ENCODE peak calls at places on chromosome 12, in seven cellular contexts. One of them, this sample, is unnamed.
A peak's percentile ranks its signal among the peaks of the same experiment; 100 is the strongest.

GRCh38 chr12:34294137-34294536 is 271.8 kb downstream of the ALG10 start:
- DNase-seq in neural progenitor cell: no peak
- DNase-seq in stomach: no peak
- DNase-seq in A673: no peak
- DNase-seq in HCT116: no peak
- DNase-seq in lower lobe of right lung: no peak
- DNase-seq in psoas muscle: no peak
- DNase-seq in this sample: no peak

GRCh38 chr12:28409892-28410291 is 219.6 kb downstream of the CCDC91 start:
- DNase-seq in neural progenitor cell: no peak
- DNase-seq in lower lobe of right lung: no peak
- DNase-seq in HCT116: no peak
- DNase-seq in psoas muscle: no peak
- DNase-seq in A673: no peak
- DNase-seq in stomach: no peak
- DNase-seq in this sample: no peak

GRCh38 chr12:60475825-60476224 is 880.0 kb downstream of the SLC16A7 start:
- DNase-seq in lower lobe of right lung: no peak
- DNase-seq in neural progenitor cell: no peak
- DNase-seq in HCT116: no peak
- DNase-seq in A673: no peak
- DNase-seq in stomach: no peak
- DNase-seq in psoas muscle: no peak
- DNase-seq in this sample: no peak

GRCh38 chr12:20220339-20220738 is 148.0 kb upstream of the PDE3A start:
- DNase-seq in A673: peak; percentile 75
- DNase-seq in HCT116: peak; percentile 36
- DNase-seq in lower lobe of right lung: no peak
- DNase-seq in stomach: no peak
- DNase-seq in psoas muscle: no peak
- DNase-seq in neural progenitor cell: peak; percentile 27
- DNase-seq in this sample: no peak

GRCh38 chr12:102167821-102168605 is 29.6 kb downstream of the PMCH start:
- DNase-seq in neural progenitor cell: no peak
- DNase-seq in A673: no peak
- DNase-seq in HCT116: no peak
- DNase-seq in lower lobe of right lung: no peak
- DNase-seq in psoas muscle: no peak
- DNase-seq in stomach: no peak
- DNase-seq in this sample: no peak

GRCh38 chr12:91432079-91432478 is 249.5 kb upstream of the DCN start:
- DNase-seq in stomach: no peak
- DNase-seq in lower lobe of right lung: no peak
- DNase-seq in A673: no peak
- DNase-seq in neural progenitor cell: peak; percentile 60
- DNase-seq in psoas muscle: no peak
- DNase-seq in HCT116: no peak
- DNase-seq in this sample: peak; percentile 63

GRCh38 chr12:112595415-112595814 is 176.7 kb downstream of the PTPN11 start:
- DNase-seq in neural progenitor cell: no peak
- DNase-seq in A673: no peak
- DNase-seq in HCT116: no peak
- DNase-seq in psoas muscle: no peak
- DNase-seq in lower lobe of right lung: no peak
- DNase-seq in stomach: no peak
- DNase-seq in this sample: no peak

GRCh38 chr12:80441921-80442320 is 2.1 kb upstream of the PTPRQ start:
- DNase-seq in stomach: no peak
- DNase-seq in HCT116: no peak
- DNase-seq in lower lobe of right lung: no peak
- DNase-seq in A673: no peak
- DNase-seq in neural progenitor cell: no peak
- DNase-seq in psoas muscle: no peak
- DNase-seq in this sample: no peak

GRCh38 chr12:15738438-15739015 is 50.7 kb downstream of the EPS8 start:
- DNase-seq in neural progenitor cell: no peak
- DNase-seq in lower lobe of right lung: no peak
- DNase-seq in psoas muscle: no peak
- DNase-seq in A673: no peak
- DNase-seq in stomach: no peak
- DNase-seq in HCT116: no peak
- DNase-seq in this sample: no peak

GRCh38 chr12:17802657-17803641 is 287.0 kb downstream of the RERGL start:
- DNase-seq in HCT116: no peak
- DNase-seq in stomach: no peak
- DNase-seq in lower lobe of right lung: no peak
- DNase-seq in A673: no peak
- DNase-seq in neural progenitor cell: no peak
- DNase-seq in psoas muscle: no peak
- DNase-seq in this sample: no peak

GRCh38 chr12:11657511-11657910 is 8.0 kb downstream of the ETV6 start:
- DNase-seq in stomach: no peak
- DNase-seq in HCT116: no peak
- DNase-seq in A673: peak; percentile 67
- DNase-seq in lower lobe of right lung: no peak
- DNase-seq in psoas muscle: no peak
- DNase-seq in neural progenitor cell: no peak
- DNase-seq in this sample: no peak

GRCh38 chr12:23099104-23099503 is 474.1 kb downstream of the ETNK1 start:
- DNase-seq in stomach: no peak
- DNase-seq in neural progenitor cell: peak; percentile 14
- DNase-seq in HCT116: no peak
- DNase-seq in A673: no peak
- DNase-seq in lower lobe of right lung: no peak
- DNase-seq in psoas muscle: no peak
- DNase-seq in this sample: no peak

GRCh38 chr12:120801146-120801545 is 75.5 kb downstream of the ACADS start:
- DNase-seq in neural progenitor cell: no peak
- DNase-seq in A673: no peak
- DNase-seq in psoas muscle: no peak
- DNase-seq in HCT116: no peak
- DNase-seq in stomach: no peak
- DNase-seq in lower lobe of right lung: no peak
- DNase-seq in this sample: no peak

GRCh38 chr12:57936513-57936883 is 4.9 kb upstream of the ATP23 start:
- DNase-seq in lower lobe of right lung: no peak
- DNase-seq in psoas muscle: no peak
- DNase-seq in neural progenitor cell: no peak
- DNase-seq in HCT116: no peak
- DNase-seq in stomach: no peak
- DNase-seq in A673: no peak
- DNase-seq in this sample: no peak

GRCh38 chr12:58566599-58566998 is 353.7 kb downstream of the LRIG3 start:
- DNase-seq in A673: no peak
- DNase-seq in stomach: no peak
- DNase-seq in lower lobe of right lung: no peak
- DNase-seq in psoas muscle: no peak
- DNase-seq in neural progenitor cell: no peak
- DNase-seq in HCT116: no peak
- DNase-seq in this sample: no peak

GRCh38 chr12:113819495-113819894 is 146.6 kb downstream of the RBM19 start:
- DNase-seq in stomach: no peak
- DNase-seq in lower lobe of right lung: no peak
- DNase-seq in A673: no peak
- DNase-seq in HCT116: no peak
- DNase-seq in psoas muscle: no peak
- DNase-seq in neural progenitor cell: peak; percentile 51
- DNase-seq in this sample: no peak

GRCh38 chr12:112755507-112755906 is 36.0 kb upstream of the RPH3A start:
- DNase-seq in stomach: no peak
- DNase-seq in lower lobe of right lung: no peak
- DNase-seq in neural progenitor cell: no peak
- DNase-seq in psoas muscle: no peak
- DNase-seq in HCT116: no peak
- DNase-seq in A673: no peak
- DNase-seq in this sample: no peak

GRCh38 chr12:84730561-84731162 is 181.9 kb downstream of the SLC6A15 start:
- DNase-seq in A673: no peak
- DNase-seq in neural progenitor cell: peak; percentile 41
- DNase-seq in lower lobe of right lung: no peak
- DNase-seq in psoas muscle: no peak
- DNase-seq in HCT116: no peak
- DNase-seq in stomach: no peak
- DNase-seq in this sample: no peak

GRCh38 chr12:1816730-1817094 is 3.7 kb upstream of the LRTM2 start:
- DNase-seq in A673: no peak
- DNase-seq in lower lobe of right lung: no peak
- DNase-seq in neural progenitor cell: no peak
- DNase-seq in psoas muscle: no peak
- DNase-seq in HCT116: no peak
- DNase-seq in stomach: no peak
- DNase-seq in this sample: no peak

GRCh38 chr12:1819050-1819449 is 1.3 kb upstream of the LRTM2 start:
- DNase-seq in HCT116: no peak
- DNase-seq in lower lobe of right lung: no peak
- DNase-seq in neural progenitor cell: no peak
- DNase-seq in stomach: no peak
- DNase-seq in psoas muscle: no peak
- DNase-seq in A673: no peak
- DNase-seq in this sample: no peak

GRCh38 chr12:1815108-1815507 is 5.3 kb upstream of the LRTM2 start:
- DNase-seq in A673: no peak
- DNase-seq in psoas muscle: no peak
- DNase-seq in lower lobe of right lung: no peak
- DNase-seq in HCT116: no peak
- DNase-seq in stomach: no peak
- DNase-seq in neural progenitor cell: no peak
- DNase-seq in this sample: no peak

GRCh38 chr12:1814266-1814665 is 6.1 kb upstream of the LRTM2 start:
- DNase-seq in stomach: no peak
- DNase-seq in psoas muscle: no peak
- DNase-seq in HCT116: no peak
- DNase-seq in neural progenitor cell: no peak
- DNase-seq in A673: no peak
- DNase-seq in lower lobe of right lung: no peak
- DNase-seq in this sample: no peak

GRCh38 chr12:1815814-1816729 is 4.3 kb upstream of the LRTM2 start:
- DNase-seq in neural progenitor cell: no peak
- DNase-seq in stomach: no peak
- DNase-seq in A673: no peak
- DNase-seq in psoas muscle: no peak
- DNase-seq in lower lobe of right lung: no peak
- DNase-seq in HCT116: no peak
- DNase-seq in this sample: no peak
- H3K4me1 ChIP-seq in neural progenitor cell: peaks cover 12% of the 10 kb centered on the region
- H3K4me1 ChIP-seq in stomach: peaks cover 9% of the 10 kb centered on the region
- H3K4me1 ChIP-seq in A673: no peaks in the 10 kb centered on the region
- H3K4me1 ChIP-seq in psoas muscle: no peaks in the 10 kb centered on the region
- H3K4me1 ChIP-seq in lower lobe of right lung: peaks cover 13% of the 10 kb centered on the region
- H3K4me1 ChIP-seq in HCT116: no peaks in the 10 kb centered on the region
- H3K4me1 ChIP-seq in this sample: no peaks in the 10 kb centered on the region

DNA sequence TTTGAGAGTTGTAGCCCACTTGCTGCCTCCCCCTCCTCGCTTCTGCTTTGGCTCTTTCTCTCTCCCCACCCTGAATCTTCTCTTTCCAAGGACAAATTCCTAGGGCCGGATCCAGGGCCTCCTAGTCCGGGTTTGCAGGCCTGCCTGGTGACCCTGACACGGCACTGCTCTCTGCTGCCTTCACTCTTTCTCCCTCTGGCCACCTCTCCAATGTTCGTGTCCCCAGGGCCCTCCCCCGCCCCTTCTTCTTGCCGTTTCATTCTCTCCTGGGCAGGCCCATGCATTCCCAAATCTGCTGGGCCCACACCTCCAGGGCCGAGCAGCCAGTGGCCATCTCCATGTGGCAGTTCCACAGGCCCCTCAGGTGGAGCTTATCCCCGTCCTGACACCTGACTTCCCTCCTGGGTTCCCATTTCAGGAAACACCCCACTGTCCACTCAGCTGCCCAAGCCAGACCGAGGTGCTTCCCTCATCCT is 34.0 kb upstream of the CORO1C start:
- DNase-seq in psoas muscle: peak; percentile 7
- DNase-seq in A673: no peak
- DNase-seq in lower lobe of right lung: no peak
- DNase-seq in HCT116: no peak
- DNase-seq in neural progenitor cell: no peak
- DNase-seq in stomach: no peak
- DNase-seq in this sample: no peak
- H3K4me1 ChIP-seq in psoas muscle: no peaks in the 10 kb centered on the region
- H3K4me1 ChIP-seq in A673: peaks cover 4% of the 10 kb centered on the region
- H3K4me1 ChIP-seq in lower lobe of right lung: peaks cover 10% of the 10 kb centered on the region
- H3K4me1 ChIP-seq in HCT116: peaks cover 13% of the 10 kb centered on the region
- H3K4me1 ChIP-seq in neural progenitor cell: no peaks in the 10 kb centered on the region
- H3K4me1 ChIP-seq in stomach: peaks cover 19% of the 10 kb centered on the region
- H3K4me1 ChIP-seq in this sample: no peaks in the 10 kb centered on the region

DNA sequence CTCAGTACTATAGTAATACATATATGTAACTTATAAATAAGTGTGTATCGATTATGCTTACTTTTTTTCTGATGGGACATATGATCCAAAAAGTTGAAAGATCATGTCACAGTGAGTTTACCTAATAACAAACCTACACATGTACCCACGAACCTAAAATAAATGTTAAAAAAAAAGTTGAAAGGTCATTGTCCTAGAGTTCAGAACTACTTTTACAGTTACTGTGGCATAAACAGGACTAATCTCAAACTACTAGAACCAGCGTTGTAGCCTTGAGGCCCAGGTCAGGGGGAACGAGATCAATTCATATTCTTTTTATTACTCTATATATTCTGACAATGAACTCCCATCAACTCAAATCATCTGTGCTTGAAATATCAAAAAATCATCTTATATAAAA is 81.8 kb downstream of the ITPR2 start:
- DNase-seq in stomach: no peak
- DNase-seq in lower lobe of right lung: no peak
- DNase-seq in A673: no peak
- DNase-seq in psoas muscle: no peak
- DNase-seq in HCT116: no peak
- DNase-seq in neural progenitor cell: no peak
- DNase-seq in this sample: no peak
- H3K4me1 ChIP-seq in stomach: peaks cover 7% of the 10 kb centered on the region
- H3K4me1 ChIP-seq in lower lobe of right lung: peaks cover 16% of the 10 kb centered on the region
- H3K4me1 ChIP-seq in A673: peaks cover 36% of the 10 kb centered on the region
- H3K4me1 ChIP-seq in psoas muscle: peaks cover 12% of the 10 kb centered on the region
- H3K4me1 ChIP-seq in HCT116: peaks cover 24% of the 10 kb centered on the region
- H3K4me1 ChIP-seq in neural progenitor cell: no peaks in the 10 kb centered on the region
- H3K4me1 ChIP-seq in this sample: peaks cover 36% of the 10 kb centered on the region

DNA sequence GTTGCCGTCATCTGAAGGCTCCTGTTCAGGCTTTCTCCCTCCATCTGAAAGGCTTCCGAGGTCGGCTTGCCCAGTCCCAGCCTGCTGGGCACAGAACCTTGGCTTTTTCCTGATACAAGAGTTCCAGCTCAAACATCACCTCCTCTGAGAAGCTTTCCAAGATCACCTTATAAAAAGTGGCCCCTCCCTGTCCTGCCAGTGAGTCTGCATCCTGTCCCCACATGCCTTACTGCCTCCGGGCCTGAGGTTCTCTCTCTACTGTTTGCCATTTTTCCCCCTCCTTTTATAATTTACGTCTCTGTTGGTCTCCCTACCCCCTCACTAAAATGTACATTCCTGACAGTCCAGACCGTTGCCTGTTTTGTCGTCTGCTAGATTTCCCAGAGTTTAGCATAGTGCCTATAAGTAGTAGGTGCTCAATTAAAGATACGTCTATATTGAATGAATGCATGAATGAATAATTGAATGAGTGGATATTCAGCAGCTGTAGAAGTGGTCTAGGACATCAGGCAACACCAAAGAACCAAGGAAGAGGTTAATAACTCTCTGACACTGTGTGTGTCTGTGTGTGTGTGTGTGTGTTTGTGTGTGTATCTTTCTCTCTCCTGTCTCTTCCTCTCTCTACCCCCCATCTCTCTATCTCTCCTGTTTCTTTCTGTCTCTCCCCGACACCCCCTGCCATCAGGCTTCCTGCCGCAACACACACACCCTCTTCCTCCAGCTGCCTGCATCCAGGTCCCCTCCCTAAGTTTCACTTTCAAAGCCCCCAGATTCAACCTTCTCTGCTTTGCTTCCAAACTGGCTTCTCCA is 119.7 kb upstream of the NCOR2 start:
- DNase-seq in A673: no peak
- DNase-seq in stomach: no peak
- DNase-seq in psoas muscle: no peak
- DNase-seq in lower lobe of right lung: no peak
- DNase-seq in HCT116: no peak
- DNase-seq in neural progenitor cell: no peak
- DNase-seq in this sample: no peak
- H3K4me1 ChIP-seq in A673: peaks cover 37% of the 10 kb centered on the region
- H3K4me1 ChIP-seq in stomach: peaks cover 51% of the 10 kb centered on the region
- H3K4me1 ChIP-seq in psoas muscle: peaks cover 38% of the 10 kb centered on the region
- H3K4me1 ChIP-seq in lower lobe of right lung: peaks cover 62% of the 10 kb centered on the region
- H3K4me1 ChIP-seq in HCT116: peaks cover 40% of the 10 kb centered on the region
- H3K4me1 ChIP-seq in neural progenitor cell: peaks cover 28% of the 10 kb centered on the region
- H3K4me1 ChIP-seq in this sample: peaks cover 65% of the 10 kb centered on the region

This sample was measured in SJSA1.